ENCODE peak calls at places on chromosomes 16 and 17, in five cellular contexts. Y is heart right ventricle; W is EL; X is stimulated activated naive CD8-positive, alpha-beta T cell treated with anti-CD3 and anti-CD28 coated beads, Interleukin-15, Interleukin-2, amounts not matched to agents 100 U/mL and 50 U/mL, for 24 hours; U is H7. O is an unnamed sample.

GRCh38 chr17:869567-870530 is 87.7 kb downstream of the MRM3 start:
- DNase-seq in W (peak), Y (peak), U (no peak), X (no peak), O (no peak)

GRCh38 chr16:1614226-1615102 is 2.3 kb downstream of the CRAMP1 start:
- DNase-seq in U (peak), X (peak), W (peak), Y (peak), O (peak)

GRCh38 chr17:64781013-64781392 is 118.9 kb upstream of the SMURF2 start:
- DNase-seq in Y (no peak), X (no peak), W (no peak), U (peak), O (no peak)

GRCh38 chr16:88773812-88774291 is 11.2 kb downstream of the PIEZO1 start:
- DNase-seq in W (peak), Y (peak), U (no peak), X (no peak), O (peak)

GRCh38 chr16:89564476-89565255 is 4.2 kb downstream of the RPL13 start:
- DNase-seq in Y (no peak), U (no peak), X (peak), W (peak), O (peak)

GRCh38 chr17:80068301-80069160 is 32.1 kb downstream of the CCDC40 start:
- DNase-seq in W (peak), U (no peak), X (no peak), Y (peak), O (peak)

GRCh38 chr16:81902025-81902424 is 109.2 kb downstream of the SDR42E1 start:
- DNase-seq in U (no peak), X (no peak), Y (no peak), W (no peak), O (no peak)

GRCh38 chr16:49637933-49638695 is 217.8 kb downstream of the ZNF423 start:
- DNase-seq in Y (no peak), U (no peak), X (no peak), W (no peak), O (no peak)

GRCh38 chr17:38421224-38421841 is 6.9 kb upstream of the ARHGAP23 start:
- DNase-seq in X (no peak), U (peak), Y (no peak), W (peak), O (no peak)

GRCh38 chr16:68707341-68708152 is 29.5 kb upstream of the CDH1 start:
- DNase-seq in X (no peak), W (peak), U (peak), Y (peak), O (peak)